ENCODE peak calls at places on chromosomes 2 and 18, in seven cellular contexts. Y, S, V, H, C, E and M are unnamed samples.

GRCh38 chr2:102069311-102069974 is 73.1 kb upstream of the IL1R1 start:
- DNase-seq in V (no peak), E (no peak), C (no peak), H (no peak), S (no peak), Y (no peak), M (no peak)

GRCh38 chr2:118185210-118186109 is 97.2 kb downstream of the INSIG2 start:
- DNase-seq in S (peak), V (peak), Y (peak), H (peak), E (peak), C (peak), M (peak)

GRCh38 chr2:142863485-142863921 is 14.0 kb upstream of the KYNU start:
- DNase-seq in E (no peak), S (peak), C (peak), H (no peak), Y (no peak), V (no peak), M (no peak)

GRCh38 chr2:56185101-56185581 is 1.4 kb downstream of the CCDC85A start:
- DNase-seq in V (no peak), H (no peak), E (no peak), C (peak), S (no peak), Y (peak), M (no peak)

GRCh38 chr2:112993831-112994230 is 11.4 kb upstream of the IL36A start:
- DNase-seq in Y (no peak), E (no peak), H (no peak), V (no peak), S (no peak), C (no peak), M (no peak)

GRCh38 chr18:36942264-36942663 is 113.3 kb downstream of the KIAA1328 start:
- DNase-seq in C (peak), V (no peak), S (peak), Y (peak), E (no peak), H (no peak), M (peak)

GRCh38 chr2:153403937-153404336 is 74.6 kb downstream of the RPRM start:
- DNase-seq in H (no peak), E (no peak), Y (no peak), C (no peak), V (no peak), S (no peak), M (no peak)

GRCh38 chr18:39057423-39058057 is 1491.9 kb upstream of the CELF4 start:
- DNase-seq in C (peak), Y (peak), H (no peak), S (peak), E (no peak), V (no peak), M (peak)

GRCh38 chr2:101521497-101521896 is 46.6 kb upstream of the RFX8 start:
- DNase-seq in S (no peak), H (no peak), C (no peak), E (no peak), V (no peak), Y (no peak), M (no peak)